ENCODE peak calls at places on chromosomes 12 and 14, in six cellular contexts. E, O, K, B, A and G are unnamed samples.

GRCh38 chr12:123056053-123056452 is 75.6 kb downstream of the ARL6IP4 start:
- DNase-seq in B (no peak), E (peak; percentile 52), O (no peak), A (peak; percentile 16), K (peak; percentile 43), G (no peak)

GRCh38 chr14:26687438-26687837 is 89.6 kb upstream of the NOVA1 start:
- DNase-seq in B (no peak), A (no peak), E (no peak), K (no peak), O (no peak), G (no peak)

GRCh38 chr12:16389594-16389993 is 42.1 kb downstream of the MGST1 start:
- DNase-seq in B (peak; percentile 5), O (no peak), A (peak; percentile 25), K (no peak), E (peak; percentile 24), G (no peak)

GRCh38 chr14:100581228-100582145 is 5.7 kb downstream of the BEGAIN start:
- DNase-seq in E (no peak), A (no peak), O (no peak), B (no peak), K (no peak), G (no peak)

GRCh38 chr12:47818701-47819543 is 781 bp downstream of the HDAC7 start:
- DNase-seq in A (peak; percentile 29), E (peak; percentile 70), K (peak; percentile 59), B (no peak), O (peak; percentile 50), G (no peak)

GRCh38 chr12:47822386-47822785 is 2.7 kb upstream of the HDAC7 start:
- DNase-seq in E (no peak), O (no peak), B (no peak), K (no peak), A (no peak), G (no peak)

GRCh38 chr14:100747021-100747586 is 20.4 kb downstream of the DLK1 start:
- DNase-seq in O (no peak), K (no peak), B (peak; percentile 93), E (peak; percentile 69), A (peak; percentile 69), G (no peak)

GRCh38 chr12:51388066-51388799 is 3.0 kb downstream of the GALNT6 start:
- DNase-seq in B (peak; percentile 37), E (no peak), A (no peak), K (no peak), O (no peak), G (no peak)

GRCh38 chr14:105042813-105043212 is 21.9 kb upstream of the CDCA4 start:
- DNase-seq in A (no peak), O (no peak), E (no peak), B (no peak), K (no peak), G (no peak)